ENCODE peak calls at places on chromosomes 16 and 17, in eight cellular contexts. One of them, this sample, is unnamed.

GRCh38 chr17:62030264-62030663 is 34.8 kb downstream of the MED13 start:
- DNase-seq in prostate gland: no peak
- DNase-seq in body of pancreas: no peak
- DNase-seq in CD4-positive, CD25-positive, alpha-beta regulatory T cell: no peak
- DNase-seq in neural crest cell: no peak
- DNase-seq in GM23248: no peak
- DNase-seq in A172: no peak
- DNase-seq in GM18507: no peak
- DNase-seq in this sample: no peak

GRCh38 chr17:29215174-29215573 is 31.5 kb upstream of the CRYBA1 start:
- DNase-seq in prostate gland: no peak
- DNase-seq in body of pancreas: no peak
- DNase-seq in CD4-positive, CD25-positive, alpha-beta regulatory T cell: no peak
- DNase-seq in neural crest cell: no peak
- DNase-seq in GM23248: no peak
- DNase-seq in A172: no peak
- DNase-seq in GM18507: no peak
- DNase-seq in this sample: no peak

GRCh38 chr17:16407911-16408588 is 7.3 kb upstream of the TRPV2 start:
- DNase-seq in prostate gland: peak; percentile 46
- DNase-seq in body of pancreas: peak; percentile 43
- DNase-seq in CD4-positive, CD25-positive, alpha-beta regulatory T cell: no peak
- DNase-seq in neural crest cell: no peak
- DNase-seq in GM23248: peak; percentile 54
- DNase-seq in A172: no peak
- DNase-seq in GM18507: peak; percentile 80
- DNase-seq in this sample: peak; percentile 75

GRCh38 chr17:42562845-42563509 is 1.0 kb downstream of the COASY start:
- DNase-seq in prostate gland: no peak
- DNase-seq in body of pancreas: peak; percentile 48
- DNase-seq in CD4-positive, CD25-positive, alpha-beta regulatory T cell: no peak
- DNase-seq in neural crest cell: no peak
- DNase-seq in GM23248: no peak
- DNase-seq in A172: no peak
- DNase-seq in GM18507: no peak
- DNase-seq in this sample: no peak

GRCh38 chr17:27929990-27930389 is 36.8 kb upstream of the LYRM9 start:
- DNase-seq in prostate gland: no peak
- DNase-seq in body of pancreas: no peak
- DNase-seq in CD4-positive, CD25-positive, alpha-beta regulatory T cell: no peak
- DNase-seq in neural crest cell: no peak
- DNase-seq in GM23248: no peak
- DNase-seq in A172: no peak
- DNase-seq in GM18507: no peak
- DNase-seq in this sample: no peak

GRCh38 chr17:40818343-40818732 is 4.1 kb downstream of the KRT10 start:
- DNase-seq in prostate gland: no peak
- DNase-seq in body of pancreas: no peak
- DNase-seq in CD4-positive, CD25-positive, alpha-beta regulatory T cell: no peak
- DNase-seq in neural crest cell: no peak
- DNase-seq in GM23248: peak; percentile 29
- DNase-seq in A172: no peak
- DNase-seq in GM18507: no peak
- DNase-seq in this sample: no peak

GRCh38 chr17:78276499-78276898 is 45.1 kb downstream of the TMEM235 start:
- DNase-seq in prostate gland: no peak
- DNase-seq in body of pancreas: no peak
- DNase-seq in CD4-positive, CD25-positive, alpha-beta regulatory T cell: no peak
- DNase-seq in neural crest cell: no peak
- DNase-seq in GM23248: no peak
- DNase-seq in A172: no peak
- DNase-seq in GM18507: no peak
- DNase-seq in this sample: no peak

GRCh38 chr16:22130528-22130927 is 31.8 kb upstream of the SDR42E2 start:
- DNase-seq in prostate gland: no peak
- DNase-seq in body of pancreas: no peak
- DNase-seq in CD4-positive, CD25-positive, alpha-beta regulatory T cell: no peak
- DNase-seq in neural crest cell: no peak
- DNase-seq in GM23248: no peak
- DNase-seq in A172: no peak
- DNase-seq in GM18507: no peak
- DNase-seq in this sample: no peak

GRCh38 chr17:77458202-77459017 is 317.6 kb downstream of the SEC14L1 start:
- DNase-seq in prostate gland: no peak
- DNase-seq in body of pancreas: no peak
- DNase-seq in CD4-positive, CD25-positive, alpha-beta regulatory T cell: no peak
- DNase-seq in neural crest cell: no peak
- DNase-seq in GM23248: no peak
- DNase-seq in A172: no peak
- DNase-seq in GM18507: no peak
- DNase-seq in this sample: no peak

GRCh38 chr17:56009795-56010715 is 143.2 kb upstream of the ANKFN1 start:
- DNase-seq in prostate gland: no peak
- DNase-seq in body of pancreas: no peak
- DNase-seq in CD4-positive, CD25-positive, alpha-beta regulatory T cell: no peak
- DNase-seq in neural crest cell: no peak
- DNase-seq in GM23248: no peak
- DNase-seq in A172: no peak
- DNase-seq in GM18507: no peak
- DNase-seq in this sample: no peak

GRCh38 chr16:9495824-9496223 is 404.4 kb downstream of the HAPSTR1 start:
- DNase-seq in prostate gland: no peak
- DNase-seq in body of pancreas: no peak
- DNase-seq in CD4-positive, CD25-positive, alpha-beta regulatory T cell: no peak
- DNase-seq in neural crest cell: no peak
- DNase-seq in GM23248: no peak
- DNase-seq in A172: no peak
- DNase-seq in GM18507: no peak
- DNase-seq in this sample: no peak

GRCh38 chr17:4554441-4554996 is 665 bp downstream of the MYBBP1A start:
- DNase-seq in prostate gland: no peak
- DNase-seq in body of pancreas: no peak
- DNase-seq in CD4-positive, CD25-positive, alpha-beta regulatory T cell: no peak
- DNase-seq in neural crest cell: no peak
- DNase-seq in GM23248: no peak
- DNase-seq in A172: no peak
- DNase-seq in GM18507: no peak
- DNase-seq in this sample: no peak

GRCh38 chr17:13474073-13474800 is 127.5 kb downstream of the HS3ST3A1 start:
- DNase-seq in prostate gland: no peak
- DNase-seq in body of pancreas: no peak
- DNase-seq in CD4-positive, CD25-positive, alpha-beta regulatory T cell: no peak
- DNase-seq in neural crest cell: no peak
- DNase-seq in GM23248: no peak
- DNase-seq in A172: no peak
- DNase-seq in GM18507: no peak
- DNase-seq in this sample: no peak

GRCh38 chr17:142876-143784 is 5.8 kb downstream of the SCGB1C2 start:
- DNase-seq in prostate gland: no peak
- DNase-seq in body of pancreas: peak; percentile 17
- DNase-seq in CD4-positive, CD25-positive, alpha-beta regulatory T cell: no peak
- DNase-seq in neural crest cell: peak; percentile 0
- DNase-seq in GM23248: no peak
- DNase-seq in A172: no peak
- DNase-seq in GM18507: no peak
- DNase-seq in this sample: no peak

GRCh38 chr16:86823895-86824671 is 245.7 kb downstream of the FOXL1 start:
- DNase-seq in prostate gland: no peak
- DNase-seq in body of pancreas: no peak
- DNase-seq in CD4-positive, CD25-positive, alpha-beta regulatory T cell: no peak
- DNase-seq in neural crest cell: no peak
- DNase-seq in GM23248: peak; percentile 20
- DNase-seq in A172: peak; percentile 93
- DNase-seq in GM18507: no peak
- DNase-seq in this sample: no peak

GRCh38 chr17:78991906-78992532 is 12.3 kb upstream of the LGALS3BP start:
- DNase-seq in prostate gland: no peak
- DNase-seq in body of pancreas: no peak
- DNase-seq in CD4-positive, CD25-positive, alpha-beta regulatory T cell: no peak
- DNase-seq in neural crest cell: no peak
- DNase-seq in GM23248: no peak
- DNase-seq in A172: no peak
- DNase-seq in GM18507: no peak
- DNase-seq in this sample: no peak

GRCh38 chr17:6523330-6523729 is 33.0 kb downstream of the PITPNM3 start:
- DNase-seq in prostate gland: no peak
- DNase-seq in body of pancreas: no peak
- DNase-seq in CD4-positive, CD25-positive, alpha-beta regulatory T cell: no peak
- DNase-seq in neural crest cell: no peak
- DNase-seq in GM23248: peak; percentile 48
- DNase-seq in A172: peak; percentile 92
- DNase-seq in GM18507: no peak
- DNase-seq in this sample: peak; percentile 65

GRCh38 chr17:31397256-31397939 is 5.9 kb downstream of the RAB11FIP4 start:
- DNase-seq in prostate gland: no peak
- DNase-seq in body of pancreas: no peak
- DNase-seq in CD4-positive, CD25-positive, alpha-beta regulatory T cell: no peak
- DNase-seq in neural crest cell: no peak
- DNase-seq in GM23248: no peak
- DNase-seq in A172: no peak
- DNase-seq in GM18507: no peak
- DNase-seq in this sample: no peak

GRCh38 chr17:28144019-28144418 is 101.5 kb downstream of the NLK start:
- DNase-seq in prostate gland: no peak
- DNase-seq in body of pancreas: no peak
- DNase-seq in CD4-positive, CD25-positive, alpha-beta regulatory T cell: no peak
- DNase-seq in neural crest cell: no peak
- DNase-seq in GM23248: no peak
- DNase-seq in A172: no peak
- DNase-seq in GM18507: no peak
- DNase-seq in this sample: no peak

GRCh38 chr16:57123969-57124674 is 31.7 kb downstream of the CPNE2 start:
- DNase-seq in prostate gland: no peak
- DNase-seq in body of pancreas: no peak
- DNase-seq in CD4-positive, CD25-positive, alpha-beta regulatory T cell: no peak
- DNase-seq in neural crest cell: no peak
- DNase-seq in GM23248: no peak
- DNase-seq in A172: peak; percentile 79
- DNase-seq in GM18507: no peak
- DNase-seq in this sample: peak; percentile 54

GRCh38 chr16:70157477-70158260 is 15.9 kb upstream of the CLEC18C start:
- DNase-seq in prostate gland: peak; percentile 3
- DNase-seq in body of pancreas: no peak
- DNase-seq in CD4-positive, CD25-positive, alpha-beta regulatory T cell: no peak
- DNase-seq in neural crest cell: no peak
- DNase-seq in GM23248: no peak
- DNase-seq in A172: no peak
- DNase-seq in GM18507: no peak
- DNase-seq in this sample: no peak

GRCh38 chr17:56725144-56725543 is 108.6 kb downstream of the C17orf67 start:
- DNase-seq in prostate gland: no peak
- DNase-seq in body of pancreas: no peak
- DNase-seq in CD4-positive, CD25-positive, alpha-beta regulatory T cell: no peak
- DNase-seq in neural crest cell: no peak
- DNase-seq in GM23248: no peak
- DNase-seq in A172: no peak
- DNase-seq in GM18507: no peak
- DNase-seq in this sample: no peak

GRCh38 chr16:87320510-87321227 is 3.5 kb upstream of the C16orf95 start:
- DNase-seq in prostate gland: no peak
- DNase-seq in body of pancreas: no peak
- DNase-seq in CD4-positive, CD25-positive, alpha-beta regulatory T cell: no peak
- DNase-seq in neural crest cell: no peak
- DNase-seq in GM23248: no peak
- DNase-seq in A172: no peak
- DNase-seq in GM18507: no peak
- DNase-seq in this sample: no peak

GRCh38 chr17:35627417-35627816 is 40.3 kb downstream of the AP2B1 start:
- DNase-seq in prostate gland: no peak
- DNase-seq in body of pancreas: no peak
- DNase-seq in CD4-positive, CD25-positive, alpha-beta regulatory T cell: no peak
- DNase-seq in neural crest cell: no peak
- DNase-seq in GM23248: no peak
- DNase-seq in A172: no peak
- DNase-seq in GM18507: no peak
- DNase-seq in this sample: no peak

GRCh38 chr16:88882358-88883030 is 16.0 kb upstream of the PABPN1L start:
- DNase-seq in prostate gland: no peak
- DNase-seq in body of pancreas: no peak
- DNase-seq in CD4-positive, CD25-positive, alpha-beta regulatory T cell: no peak
- DNase-seq in neural crest cell: no peak
- DNase-seq in GM23248: no peak
- DNase-seq in A172: no peak
- DNase-seq in GM18507: no peak
- DNase-seq in this sample: no peak

GRCh38 chr17:50346313-50347086 is 574 bp downstream of the XYLT2 start:
- DNase-seq in prostate gland: peak; percentile 38
- DNase-seq in body of pancreas: peak; percentile 50
- DNase-seq in CD4-positive, CD25-positive, alpha-beta regulatory T cell: peak; percentile 38
- DNase-seq in neural crest cell: peak; percentile 45
- DNase-seq in GM23248: peak; percentile 57
- DNase-seq in A172: no peak
- DNase-seq in GM18507: peak; percentile 38
- DNase-seq in this sample: peak; percentile 54

GRCh38 chr16:70715113-70715711 is 29.4 kb upstream of the MTSS2 start:
- DNase-seq in prostate gland: peak; percentile 84
- DNase-seq in body of pancreas: peak; percentile 65
- DNase-seq in CD4-positive, CD25-positive, alpha-beta regulatory T cell: no peak
- DNase-seq in neural crest cell: no peak
- DNase-seq in GM23248: peak; percentile 100
- DNase-seq in A172: peak; percentile 99
- DNase-seq in GM18507: no peak
- DNase-seq in this sample: peak; percentile 99

GRCh38 chr17:49858796-49859195 is 10.9 kb upstream of the TAC4 start:
- DNase-seq in prostate gland: no peak
- DNase-seq in body of pancreas: no peak
- DNase-seq in CD4-positive, CD25-positive, alpha-beta regulatory T cell: no peak
- DNase-seq in neural crest cell: no peak
- DNase-seq in GM23248: no peak
- DNase-seq in A172: no peak
- DNase-seq in GM18507: no peak
- DNase-seq in this sample: no peak

This sample was measured in thyroid gland.